ENCODE peak calls at places on chromosomes 16 and 17, in six cellular contexts. One of them, this sample, is unnamed.
A peak's percentile ranks its signal among the peaks of the same experiment; 100 is the strongest.

GRCh38 chr16:3364774-3365427 is 9.2 kb downstream of the OR2C1 start:
- DNase-seq in fibroblast of lung: peak; percentile 97
- DNase-seq in transverse colon: peak; percentile 76
- DNase-seq in T1000: peak; percentile 97
- DNase-seq in left colon: peak; percentile 91
- DNase-seq in omental fat pad: peak; percentile 39
- DNase-seq in this sample: peak; percentile 97

GRCh38 chr16:17382514-17382913 is 88.2 kb downstream of the XYLT1 start:
- DNase-seq in fibroblast of lung: no peak
- DNase-seq in transverse colon: no peak
- DNase-seq in T1000: no peak
- DNase-seq in left colon: no peak
- DNase-seq in omental fat pad: no peak
- DNase-seq in this sample: no peak

GRCh38 chr17:80732268-80732667 is 187.6 kb downstream of the RPTOR start:
- DNase-seq in fibroblast of lung: peak; percentile 62
- DNase-seq in transverse colon: no peak
- DNase-seq in T1000: no peak
- DNase-seq in left colon: no peak
- DNase-seq in omental fat pad: no peak
- DNase-seq in this sample: no peak

GRCh38 chr16:80804061-80804450 is 342 bp downstream of the CDYL2 start:
- DNase-seq in fibroblast of lung: peak; percentile 67
- DNase-seq in transverse colon: peak; percentile 34
- DNase-seq in T1000: no peak
- DNase-seq in left colon: no peak
- DNase-seq in omental fat pad: no peak
- DNase-seq in this sample: peak; percentile 8

GRCh38 chr16:46688101-46688656 is 799 bp downstream of the VPS35 start:
- DNase-seq in fibroblast of lung: no peak
- DNase-seq in transverse colon: peak; percentile 51
- DNase-seq in T1000: no peak
- DNase-seq in left colon: peak; percentile 51
- DNase-seq in omental fat pad: no peak
- DNase-seq in this sample: no peak

GRCh38 chr17:34706029-34706428 is 126.6 kb downstream of the TMEM132E start:
- DNase-seq in fibroblast of lung: peak; percentile 5
- DNase-seq in transverse colon: no peak
- DNase-seq in T1000: no peak
- DNase-seq in left colon: no peak
- DNase-seq in omental fat pad: no peak
- DNase-seq in this sample: no peak

GRCh38 chr17:19298561-19299213 is 61.5 kb downstream of the EPN2 start:
- DNase-seq in fibroblast of lung: no peak
- DNase-seq in transverse colon: no peak
- DNase-seq in T1000: no peak
- DNase-seq in left colon: no peak
- DNase-seq in omental fat pad: no peak
- DNase-seq in this sample: no peak

GRCh38 chr16:77387075-77387474 is 47.8 kb downstream of the ADAMTS18 start:
- DNase-seq in fibroblast of lung: no peak
- DNase-seq in transverse colon: no peak
- DNase-seq in T1000: no peak
- DNase-seq in left colon: no peak
- DNase-seq in omental fat pad: no peak
- DNase-seq in this sample: no peak

GRCh38 chr17:15882058-15882720 is 62.7 kb upstream of the ADORA2B start:
- DNase-seq in fibroblast of lung: no peak
- DNase-seq in transverse colon: no peak
- DNase-seq in T1000: no peak
- DNase-seq in left colon: no peak
- DNase-seq in omental fat pad: no peak
- DNase-seq in this sample: no peak

GRCh38 chr17:32970281-32970680 is 21.4 kb upstream of the SPACA3 start:
- DNase-seq in fibroblast of lung: no peak
- DNase-seq in transverse colon: no peak
- DNase-seq in T1000: no peak
- DNase-seq in left colon: no peak
- DNase-seq in omental fat pad: no peak
- DNase-seq in this sample: no peak

GRCh38 chr17:15971108-15971507 is 26.2 kb downstream of the ADORA2B start:
- DNase-seq in fibroblast of lung: no peak
- DNase-seq in transverse colon: no peak
- DNase-seq in T1000: no peak
- DNase-seq in left colon: no peak
- DNase-seq in omental fat pad: no peak
- DNase-seq in this sample: no peak

This sample was measured in HTR-8/SVneo.